ENCODE peak calls at places on chromosome 17, in ten cellular contexts. One of them, this sample, is unnamed.

GRCh38 chr17:66654764-66655163 is 180.2 kb upstream of the CACNG5 start:
- DNase-seq in NCI-H1092: no peak
- DNase-seq in activated CD8-positive, alpha-beta memory T cell treated with anti-CD3 and anti-CD28 coated beads for 48 hours: no peak
- DNase-seq in left cardiac atrium: no peak
- DNase-seq in fibroblast of mammary gland: peak
- DNase-seq in hippocampal formation: no peak
- DNase-seq in activated B cell treated with CpG ODN at 0.5 μM for 24 hours: no peak
- DNase-seq in RPMI8226: no peak
- DNase-seq in cardiac fibroblast: no peak
- DNase-seq in tibial artery: no peak
- DNase-seq in this sample: no peak

GRCh38 chr17:2137342-2138098 is 82.6 kb downstream of the HIC1 start:
- DNase-seq in NCI-H1092: no peak
- DNase-seq in cardiac fibroblast: peak
- DNase-seq in RPMI8226: no peak
- DNase-seq in activated CD8-positive, alpha-beta memory T cell treated with anti-CD3 and anti-CD28 coated beads for 48 hours: no peak
- DNase-seq in left cardiac atrium: no peak
- DNase-seq in fibroblast of mammary gland: peak
- DNase-seq in hippocampal formation: no peak
- DNase-seq in activated B cell treated with CpG ODN at 0.5 μM for 24 hours: no peak
- DNase-seq in tibial artery: no peak
- DNase-seq in this sample: no peak

GRCh38 chr17:78168906-78169793 is 769 bp downstream of the SYNGR2 start:
- DNase-seq in hippocampal formation: peak
- DNase-seq in left cardiac atrium: peak
- DNase-seq in NCI-H1092: no peak
- DNase-seq in cardiac fibroblast: peak
- DNase-seq in RPMI8226: peak
- DNase-seq in activated B cell treated with CpG ODN at 0.5 μM for 24 hours: peak
- DNase-seq in fibroblast of mammary gland: no peak
- DNase-seq in activated CD8-positive, alpha-beta memory T cell treated with anti-CD3 and anti-CD28 coated beads for 48 hours: peak
- DNase-seq in tibial artery: peak
- DNase-seq in this sample: peak

GRCh38 chr17:33521784-33522183 is 228.7 kb upstream of the ASIC2 start:
- DNase-seq in activated CD8-positive, alpha-beta memory T cell treated with anti-CD3 and anti-CD28 coated beads for 48 hours: no peak
- DNase-seq in tibial artery: no peak
- DNase-seq in left cardiac atrium: no peak
- DNase-seq in fibroblast of mammary gland: no peak
- DNase-seq in RPMI8226: peak
- DNase-seq in NCI-H1092: no peak
- DNase-seq in activated B cell treated with CpG ODN at 0.5 μM for 24 hours: no peak
- DNase-seq in hippocampal formation: no peak
- DNase-seq in cardiac fibroblast: no peak
- DNase-seq in this sample: no peak

GRCh38 chr17:59853168-59853918 is 39.4 kb downstream of the TUBD1 start:
- DNase-seq in tibial artery: no peak
- DNase-seq in activated CD8-positive, alpha-beta memory T cell treated with anti-CD3 and anti-CD28 coated beads for 48 hours: no peak
- DNase-seq in fibroblast of mammary gland: peak
- DNase-seq in RPMI8226: peak
- DNase-seq in hippocampal formation: no peak
- DNase-seq in cardiac fibroblast: peak
- DNase-seq in activated B cell treated with CpG ODN at 0.5 μM for 24 hours: no peak
- DNase-seq in left cardiac atrium: no peak
- DNase-seq in NCI-H1092: no peak
- DNase-seq in this sample: no peak

GRCh38 chr17:32783602-32784001 is 93.3 kb downstream of the MYO1D start:
- DNase-seq in tibial artery: no peak
- DNase-seq in cardiac fibroblast: peak
- DNase-seq in RPMI8226: peak
- DNase-seq in fibroblast of mammary gland: peak
- DNase-seq in activated CD8-positive, alpha-beta memory T cell treated with anti-CD3 and anti-CD28 coated beads for 48 hours: no peak
- DNase-seq in NCI-H1092: peak
- DNase-seq in activated B cell treated with CpG ODN at 0.5 μM for 24 hours: no peak
- DNase-seq in left cardiac atrium: no peak
- DNase-seq in hippocampal formation: no peak
- DNase-seq in this sample: peak

GRCh38 chr17:62723842-62724241 is 84.3 kb downstream of the MARCHF10 start:
- DNase-seq in activated B cell treated with CpG ODN at 0.5 μM for 24 hours: no peak
- DNase-seq in RPMI8226: no peak
- DNase-seq in fibroblast of mammary gland: no peak
- DNase-seq in tibial artery: no peak
- DNase-seq in hippocampal formation: no peak
- DNase-seq in cardiac fibroblast: peak
- DNase-seq in left cardiac atrium: no peak
- DNase-seq in NCI-H1092: no peak
- DNase-seq in activated CD8-positive, alpha-beta memory T cell treated with anti-CD3 and anti-CD28 coated beads for 48 hours: no peak
- DNase-seq in this sample: no peak

GRCh38 chr17:48541574-48542113 is 3.3 kb downstream of the HOXB2 start:
- DNase-seq in activated B cell treated with CpG ODN at 0.5 μM for 24 hours: peak
- DNase-seq in left cardiac atrium: peak
- DNase-seq in activated CD8-positive, alpha-beta memory T cell treated with anti-CD3 and anti-CD28 coated beads for 48 hours: no peak
- DNase-seq in hippocampal formation: no peak
- DNase-seq in cardiac fibroblast: peak
- DNase-seq in RPMI8226: no peak
- DNase-seq in tibial artery: no peak
- DNase-seq in NCI-H1092: peak
- DNase-seq in fibroblast of mammary gland: peak
- DNase-seq in this sample: peak

GRCh38 chr17:79216391-79216790 is 141.8 kb downstream of the ENGASE start:
- DNase-seq in hippocampal formation: no peak
- DNase-seq in RPMI8226: no peak
- DNase-seq in activated B cell treated with CpG ODN at 0.5 μM for 24 hours: no peak
- DNase-seq in activated CD8-positive, alpha-beta memory T cell treated with anti-CD3 and anti-CD28 coated beads for 48 hours: no peak
- DNase-seq in cardiac fibroblast: no peak
- DNase-seq in fibroblast of mammary gland: no peak
- DNase-seq in left cardiac atrium: no peak
- DNase-seq in tibial artery: no peak
- DNase-seq in NCI-H1092: no peak
- DNase-seq in this sample: no peak

GRCh38 chr17:81125573-81126081 is 39.7 kb upstream of the PVALEF start:
- DNase-seq in tibial artery: no peak
- DNase-seq in activated B cell treated with CpG ODN at 0.5 μM for 24 hours: no peak
- DNase-seq in fibroblast of mammary gland: no peak
- DNase-seq in left cardiac atrium: no peak
- DNase-seq in hippocampal formation: no peak
- DNase-seq in NCI-H1092: no peak
- DNase-seq in RPMI8226: peak
- DNase-seq in cardiac fibroblast: peak
- DNase-seq in activated CD8-positive, alpha-beta memory T cell treated with anti-CD3 and anti-CD28 coated beads for 48 hours: no peak
- DNase-seq in this sample: no peak

GRCh38 chr17:7992516-7992915 is 9.9 kb upstream of the GUCY2D start:
- DNase-seq in activated B cell treated with CpG ODN at 0.5 μM for 24 hours: no peak
- DNase-seq in hippocampal formation: no peak
- DNase-seq in cardiac fibroblast: peak
- DNase-seq in NCI-H1092: no peak
- DNase-seq in left cardiac atrium: no peak
- DNase-seq in tibial artery: no peak
- DNase-seq in activated CD8-positive, alpha-beta memory T cell treated with anti-CD3 and anti-CD28 coated beads for 48 hours: no peak
- DNase-seq in fibroblast of mammary gland: peak
- DNase-seq in RPMI8226: no peak
- DNase-seq in this sample: no peak

GRCh38 chr17:17387461-17388362 is 84.5 kb downstream of the NT5M start:
- DNase-seq in NCI-H1092: peak
- DNase-seq in RPMI8226: peak
- DNase-seq in activated CD8-positive, alpha-beta memory T cell treated with anti-CD3 and anti-CD28 coated beads for 48 hours: no peak
- DNase-seq in left cardiac atrium: no peak
- DNase-seq in tibial artery: no peak
- DNase-seq in activated B cell treated with CpG ODN at 0.5 μM for 24 hours: no peak
- DNase-seq in fibroblast of mammary gland: no peak
- DNase-seq in hippocampal formation: no peak
- DNase-seq in cardiac fibroblast: no peak
- DNase-seq in this sample: no peak

GRCh38 chr17:19313066-19313745 is 49.3 kb downstream of the B9D1 start:
- DNase-seq in left cardiac atrium: peak
- DNase-seq in tibial artery: no peak
- DNase-seq in NCI-H1092: no peak
- DNase-seq in cardiac fibroblast: no peak
- DNase-seq in activated CD8-positive, alpha-beta memory T cell treated with anti-CD3 and anti-CD28 coated beads for 48 hours: no peak
- DNase-seq in RPMI8226: no peak
- DNase-seq in fibroblast of mammary gland: no peak
- DNase-seq in hippocampal formation: no peak
- DNase-seq in activated B cell treated with CpG ODN at 0.5 μM for 24 hours: no peak
- DNase-seq in this sample: no peak

GRCh38 chr17:40646791-40647548 is 648 bp downstream of the SMARCE1 start:
- DNase-seq in cardiac fibroblast: peak
- DNase-seq in activated CD8-positive, alpha-beta memory T cell treated with anti-CD3 and anti-CD28 coated beads for 48 hours: no peak
- DNase-seq in left cardiac atrium: no peak
- DNase-seq in tibial artery: no peak
- DNase-seq in NCI-H1092: no peak
- DNase-seq in hippocampal formation: no peak
- DNase-seq in activated B cell treated with CpG ODN at 0.5 μM for 24 hours: no peak
- DNase-seq in fibroblast of mammary gland: peak
- DNase-seq in RPMI8226: peak
- DNase-seq in this sample: no peak

GRCh38 chr17:12421646-12422306 is 243.9 kb upstream of the MYOCD start:
- DNase-seq in left cardiac atrium: no peak
- DNase-seq in cardiac fibroblast: no peak
- DNase-seq in RPMI8226: peak
- DNase-seq in hippocampal formation: no peak
- DNase-seq in activated CD8-positive, alpha-beta memory T cell treated with anti-CD3 and anti-CD28 coated beads for 48 hours: no peak
- DNase-seq in activated B cell treated with CpG ODN at 0.5 μM for 24 hours: no peak
- DNase-seq in fibroblast of mammary gland: no peak
- DNase-seq in tibial artery: no peak
- DNase-seq in NCI-H1092: no peak
- DNase-seq in this sample: no peak